ENCODE peak calls at places on chromosome 10, in four cellular contexts. One of them, this sample, is unnamed.

GRCh38 chr10:13348216-13349017 is at the start of gene SEPHS1:
- DNase-seq in K562: peak; percentile 81
- DNase-seq in H1: peak; percentile 54
- DNase-seq in GM12878: no peak
- DNase-seq in this sample: peak; percentile 87

GRCh38 chr10:501596-501995 is 187.9 kb downstream of the DIP2C start:
- DNase-seq in K562: no peak
- DNase-seq in H1: no peak
- DNase-seq in GM12878: no peak
- DNase-seq in this sample: no peak

GRCh38 chr10:57465155-57465554 is 802.5 kb downstream of the IPMK start:
- DNase-seq in K562: no peak
- DNase-seq in H1: no peak
- DNase-seq in GM12878: no peak
- DNase-seq in this sample: no peak

GRCh38 chr10:130013263-130013937 is 49.3 kb upstream of the EBF3 start:
- DNase-seq in K562: no peak
- DNase-seq in H1: no peak
- DNase-seq in GM12878: no peak
- DNase-seq in this sample: no peak

GRCh38 chr10:29915116-29915785 is 144.1 kb downstream of the JCAD start:
- DNase-seq in K562: no peak
- DNase-seq in H1: no peak
- DNase-seq in GM12878: no peak
- DNase-seq in this sample: no peak

GRCh38 chr10:54434782-54435181 is 366.2 kb downstream of the PCDH15 start:
- DNase-seq in K562: no peak
- DNase-seq in H1: no peak
- DNase-seq in GM12878: no peak
- DNase-seq in this sample: no peak

GRCh38 chr10:124125305-124126116 is 32.1 kb upstream of the CHST15 start:
- DNase-seq in K562: no peak
- DNase-seq in H1: no peak
- DNase-seq in GM12878: no peak
- DNase-seq in this sample: peak; percentile 73

GRCh38 chr10:75250934-75251333 is 15.2 kb upstream of the COMTD1 start:
- DNase-seq in K562: no peak
- DNase-seq in H1: no peak
- DNase-seq in GM12878: no peak
- DNase-seq in this sample: no peak

GRCh38 chr10:70465832-70466231 is 12.7 kb upstream of the PALD1 start:
- DNase-seq in K562: no peak
- DNase-seq in H1: no peak
- DNase-seq in GM12878: no peak
- DNase-seq in this sample: no peak

GRCh38 chr10:67697646-67698245 is 1.8 kb upstream of the CTNNA3 start:
- DNase-seq in K562: peak; percentile 15
- DNase-seq in H1: no peak
- DNase-seq in GM12878: no peak
- DNase-seq in this sample: peak; percentile 73

GRCh38 chr10:59708816-59709471 is 706 bp downstream of the SLC16A9 start:
- DNase-seq in K562: peak; percentile 23
- DNase-seq in H1: no peak
- DNase-seq in GM12878: no peak
- DNase-seq in this sample: peak; percentile 68

GRCh38 chr10:34319197-34319846 is 495.8 kb downstream of the PARD3 start:
- DNase-seq in K562: no peak
- DNase-seq in H1: no peak
- DNase-seq in GM12878: no peak
- DNase-seq in this sample: no peak

GRCh38 chr10:51993475-51993874 is 294.1 kb upstream of the CSTF2T start:
- DNase-seq in K562: no peak
- DNase-seq in H1: no peak
- DNase-seq in GM12878: no peak
- DNase-seq in this sample: no peak

GRCh38 chr10:126109893-126110292 is 213.5 kb downstream of the FANK1 start:
- DNase-seq in K562: no peak
- DNase-seq in H1: no peak
- DNase-seq in GM12878: no peak
- DNase-seq in this sample: no peak

GRCh38 chr10:102601639-102602038 is 42.6 kb upstream of the TRIM8 start:
- DNase-seq in K562: no peak
- DNase-seq in H1: no peak
- DNase-seq in GM12878: no peak
- DNase-seq in this sample: no peak

GRCh38 chr10:5565205-5565545 is 40.4 kb downstream of the CALML3 start:
- DNase-seq in K562: no peak
- DNase-seq in H1: no peak
- DNase-seq in GM12878: no peak
- DNase-seq in this sample: no peak

GRCh38 chr10:97627731-97628130 is 5.6 kb downstream of the MORN4 start:
- DNase-seq in K562: peak; percentile 32
- DNase-seq in H1: no peak
- DNase-seq in GM12878: no peak
- DNase-seq in this sample: no peak

GRCh38 chr10:111347386-111348005 is 270.7 kb downstream of the ADRA2A start:
- DNase-seq in K562: no peak
- DNase-seq in H1: no peak
- DNase-seq in GM12878: no peak
- DNase-seq in this sample: peak; percentile 6

GRCh38 chr10:86219271-86219670 is 147.3 kb downstream of the GRID1 start:
- DNase-seq in K562: no peak
- DNase-seq in H1: no peak
- DNase-seq in GM12878: no peak
- DNase-seq in this sample: no peak

GRCh38 chr10:131998845-131999681 is 17.3 kb upstream of the BNIP3 start:
- DNase-seq in K562: peak; percentile 23
- DNase-seq in H1: no peak
- DNase-seq in GM12878: no peak
- DNase-seq in this sample: no peak

GRCh38 chr10:74072503-74072902 is 74.6 kb downstream of the VCL start:
- DNase-seq in K562: no peak
- DNase-seq in H1: no peak
- DNase-seq in GM12878: no peak
- DNase-seq in this sample: no peak

GRCh38 chr10:112435013-112435619 is 11.6 kb downstream of the ZDHHC6 start:
- DNase-seq in K562: no peak
- DNase-seq in H1: no peak
- DNase-seq in GM12878: no peak
- DNase-seq in this sample: peak; percentile 49

GRCh38 chr10:11205026-11205772 is 187.5 kb downstream of the CELF2 start:
- DNase-seq in K562: no peak
- DNase-seq in H1: no peak
- DNase-seq in GM12878: no peak
- DNase-seq in this sample: no peak

GRCh38 chr10:122132882-122133634 is 138.0 kb upstream of the BTBD16 start:
- DNase-seq in K562: no peak
- DNase-seq in H1: no peak
- DNase-seq in GM12878: no peak
- DNase-seq in this sample: no peak

GRCh38 chr10:68604441-68604840 is 44.3 kb downstream of the TET1 start:
- DNase-seq in K562: no peak
- DNase-seq in H1: no peak
- DNase-seq in GM12878: no peak
- DNase-seq in this sample: peak; percentile 21

GRCh38 chr10:94076325-94076841 is 82.7 kb downstream of the PLCE1 start:
- DNase-seq in K562: no peak
- DNase-seq in H1: no peak
- DNase-seq in GM12878: no peak
- DNase-seq in this sample: peak; percentile 17
- TF ChIP-seq CREB1 in K562: no peak
- TF ChIP-seq CREB1 in H1: no peak
- TF ChIP-seq CREB1 in GM12878: no peak
- TF ChIP-seq CREB1 in this sample: no peak

DNA sequence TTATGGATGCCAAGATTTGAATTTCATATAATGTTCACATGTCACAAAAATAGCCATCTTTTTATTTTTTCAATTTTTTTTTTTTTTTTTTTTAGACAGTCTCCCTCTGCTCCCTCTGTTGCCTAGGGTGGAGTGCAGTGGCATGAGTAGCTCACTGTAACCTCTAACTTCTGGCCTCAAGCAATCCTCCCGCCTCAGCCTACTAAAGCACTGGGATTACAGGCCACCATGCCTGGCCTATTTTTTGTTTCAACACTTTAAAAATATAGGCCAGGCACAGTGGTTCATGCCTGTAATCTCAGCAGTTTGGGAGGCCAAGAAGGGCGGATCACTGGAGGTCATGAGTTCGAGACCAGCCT is 246.3 kb downstream of the SKIDA1 start:
- DNase-seq in K562: no peak
- DNase-seq in H1: no peak
- DNase-seq in GM12878: no peak
- DNase-seq in this sample: no peak
- H2AFZ ChIP-seq in K562: no peak overlapping the region
- H2AFZ ChIP-seq in H1: no peak overlapping the region
- H2AFZ ChIP-seq in GM12878: no peak overlapping the region
- H2AFZ ChIP-seq in this sample: no peak overlapping the region

DNA sequence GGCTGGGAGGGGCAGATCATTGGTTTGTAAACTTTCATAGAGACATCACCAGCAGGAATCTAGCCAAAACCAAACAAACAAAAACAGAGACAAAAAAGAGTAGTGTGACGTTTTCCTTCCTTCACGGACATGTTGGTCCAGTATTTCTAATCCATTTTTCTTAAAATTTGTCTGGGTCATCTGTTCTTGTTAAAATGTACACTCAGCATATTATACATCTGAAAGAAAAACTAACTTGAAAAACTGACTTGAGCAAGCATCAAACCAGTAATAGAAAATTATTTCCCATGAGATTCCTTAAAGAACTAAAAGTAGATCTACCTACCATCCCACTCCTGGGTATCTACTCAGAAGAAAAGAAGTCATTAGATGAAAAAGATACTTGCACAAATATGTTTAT is 164.2 kb downstream of the KLF6 start:
- DNase-seq in K562: no peak
- DNase-seq in H1: no peak
- DNase-seq in GM12878: no peak
- DNase-seq in this sample: no peak
- TF ChIP-seq POLR2AphosphoS5 in K562: no peak
- TF ChIP-seq POLR2AphosphoS5 in H1: no peak
- TF ChIP-seq POLR2AphosphoS5 in GM12878: no peak
- TF ChIP-seq POLR2AphosphoS5 in this sample: no peak

DNA sequence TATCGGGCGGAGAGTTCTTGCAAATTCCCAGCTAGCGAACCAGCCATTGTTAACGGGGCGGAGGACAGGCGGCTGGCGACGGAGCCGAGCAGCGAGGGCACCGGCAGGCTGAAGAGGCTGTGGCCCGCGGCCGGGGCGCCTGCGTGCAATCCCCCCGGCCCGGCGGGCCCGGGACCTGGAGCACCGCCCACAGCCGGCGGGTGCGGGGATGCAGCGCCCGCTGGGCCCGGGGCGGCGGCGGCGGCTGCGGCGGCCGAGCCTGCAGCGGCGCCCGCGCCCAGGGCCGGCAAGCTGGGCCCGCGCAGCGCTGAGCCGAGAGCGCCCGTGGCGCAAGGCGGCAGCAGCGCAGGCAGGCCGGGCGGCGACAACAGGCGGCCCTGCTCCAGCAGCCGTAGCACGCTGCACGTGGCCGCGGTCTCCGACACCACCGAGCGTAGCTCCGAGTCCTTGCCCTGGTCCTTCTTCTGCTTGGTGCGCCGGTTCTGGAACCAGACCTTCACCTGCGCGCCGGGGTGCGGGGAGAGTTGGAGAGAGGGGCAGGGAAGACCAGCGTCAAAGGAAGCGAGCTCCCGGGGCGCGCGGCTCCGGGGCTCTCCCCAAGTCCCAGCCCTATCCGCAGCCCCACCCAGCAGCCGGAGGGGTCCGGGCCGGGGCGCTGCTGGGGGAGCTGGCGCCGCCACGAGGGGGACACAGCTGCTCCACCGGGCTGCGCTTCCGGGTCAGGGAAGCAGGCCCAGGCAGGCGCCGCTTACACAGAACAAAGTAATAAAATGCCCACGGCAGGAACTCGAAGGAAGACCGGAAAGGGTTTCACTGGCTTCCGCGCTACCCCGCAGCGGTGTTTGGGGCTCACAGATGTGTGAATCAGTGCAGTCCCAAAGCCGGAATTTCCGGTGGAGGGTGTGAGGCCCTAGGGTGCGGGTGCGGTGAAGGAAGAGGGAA is 3.7 kb downstream of the VAX1 start:
- DNase-seq in K562: no peak
- DNase-seq in H1: no peak
- DNase-seq in GM12878: no peak
- DNase-seq in this sample: peak; percentile 56
- TF ChIP-seq CREB1 in K562: no peak
- TF ChIP-seq CREB1 in H1: no peak
- TF ChIP-seq CREB1 in GM12878: no peak
- TF ChIP-seq CREB1 in this sample: no peak

This sample was measured in GM23338.